ENCODE peak calls at places on chromosomes 2 and 18, in seven cellular contexts. G, I, K, U, L, H and X are unnamed samples.

GRCh38 chr2:40240067-40240466 is 211.8 kb downstream of the SLC8A1 start:
- DNase-seq in G (no peak), I (peak), K (no peak), U (peak), L (peak), H (peak), X (peak)

GRCh38 chr2:190266314-190266713 is 53.3 kb downstream of the HIBCH start:
- DNase-seq in G (no peak), I (no peak), K (no peak), U (no peak), L (no peak), H (no peak), X (no peak)

GRCh38 chr2:170076189-170076588 is 101.8 kb upstream of the MYO3B start:
- DNase-seq in G (no peak), I (no peak), K (no peak), U (no peak), L (no peak), H (no peak), X (no peak)

GRCh38 chr2:239727182-239727775 is 297.9 kb downstream of the NDUFA10 start:
- DNase-seq in G (no peak), I (no peak), K (no peak), U (no peak), L (no peak), H (no peak), X (no peak)

GRCh38 chr2:174551697-174552096 is 45.9 kb downstream of the WIPF1 start:
- DNase-seq in G (no peak), I (no peak), K (no peak), U (no peak), L (no peak), H (no peak), X (no peak)

GRCh38 chr2:239939736-239940483 is 85.2 kb downstream of the NDUFA10 start:
- DNase-seq in G (no peak), I (no peak), K (no peak), U (no peak), L (no peak), H (no peak), X (no peak)

GRCh38 chr18:35289293-35290069 is 548 bp downstream of the ZSCAN30 start:
- DNase-seq in G (peak), I (no peak), K (no peak), U (peak), L (peak), H (no peak), X (peak)

GRCh38 chr18:13584826-13585225 is 141.5 kb downstream of the FAM210A start:
- DNase-seq in G (peak), I (no peak), K (no peak), U (no peak), L (no peak), H (no peak), X (no peak)

GRCh38 chr18:48539406-48540328 is 836 bp downstream of the CTIF start:
- DNase-seq in G (peak), I (peak), K (no peak), U (peak), L (peak), H (peak), X (peak)

GRCh38 chr2:95306306-95306895 is 9.3 kb downstream of the KCNIP3 start:
- DNase-seq in G (no peak), I (no peak), K (no peak), U (no peak), L (no peak), H (no peak), X (no peak)

GRCh38 chr2:78861546-78861945 is 164.0 kb upstream of the REG3G start:
- DNase-seq in G (peak), I (no peak), K (no peak), U (no peak), L (no peak), H (peak), X (peak)

GRCh38 chr2:109446531-109447131 is 167.1 kb downstream of the SEPTIN10 start:
- DNase-seq in G (peak), I (no peak), K (no peak), U (no peak), L (no peak), H (no peak), X (no peak)

GRCh38 chr2:126936219-126936618 is 37.5 kb downstream of the TEX51 start:
- DNase-seq in G (no peak), I (no peak), K (no peak), U (no peak), L (no peak), H (no peak), X (no peak)

GRCh38 chr2:136871424-136871823 is 106.1 kb downstream of the THSD7B start:
- DNase-seq in G (no peak), I (no peak), K (no peak), U (no peak), L (no peak), H (no peak), X (no peak)

GRCh38 chr2:99488587-99488998 is 1.2 kb downstream of the REV1 start:
- DNase-seq in G (peak), I (no peak), K (no peak), U (peak), L (no peak), H (peak), X (peak)

GRCh38 chr18:903703-904102 is 968 bp upstream of the ADCYAP1 start:
- DNase-seq in G (no peak), I (peak), K (no peak), U (peak), L (peak), H (peak), X (peak)

GRCh38 chr2:196500686-196501431 is 138.7 kb upstream of the CCDC150 start:
- DNase-seq in G (no peak), I (no peak), K (no peak), U (peak), L (no peak), H (peak), X (peak)

GRCh38 chr2:168015274-168015953 is 232.0 kb downstream of the STK39 start:
- DNase-seq in G (peak), I (no peak), K (no peak), U (no peak), L (no peak), H (no peak), X (no peak)

GRCh38 chr18:36372902-36373301 is 75.4 kb downstream of the FHOD3 start:
- DNase-seq in G (no peak), I (peak), K (no peak), U (peak), L (no peak), H (no peak), X (peak)

GRCh38 chr2:105409717-105410116 is 10.9 kb upstream of the FHL2 start:
- DNase-seq in G (no peak), I (no peak), K (no peak), U (peak), L (peak), H (no peak), X (peak)

GRCh38 chr2:27707462-27708256 is 44.0 kb downstream of the SLC4A1AP start:
- DNase-seq in G (no peak), I (no peak), K (no peak), U (no peak), L (peak), H (no peak), X (no peak)

GRCh38 chr2:32941944-32942690 is 4.6 kb upstream of the LTBP1 start:
- DNase-seq in G (no peak), I (no peak), K (peak), U (no peak), L (no peak), H (no peak), X (no peak)

GRCh38 chr18:33505798-33506197 is 65.3 kb upstream of the CCDC178 start:
- DNase-seq in G (no peak), I (no peak), K (no peak), U (no peak), L (no peak), H (no peak), X (no peak)

GRCh38 chr2:127398239-127398590 is 10.4 kb upstream of the MAP3K2 start:
- DNase-seq in G (peak), I (peak), K (no peak), U (peak), L (no peak), H (peak), X (peak)

GRCh38 chr18:39057423-39058057 is 1491.9 kb upstream of the CELF4 start:
- DNase-seq in G (no peak), I (no peak), K (no peak), U (peak), L (no peak), H (no peak), X (peak)

GRCh38 chr2:54336977-54337255 is 80.9 kb upstream of the TSPYL6 start:
- DNase-seq in G (no peak), I (no peak), K (no peak), U (no peak), L (no peak), H (no peak), X (no peak)

GRCh38 chr2:32559136-32559535 is 68.7 kb upstream of the TTC27 start:
- DNase-seq in G (no peak), I (no peak), K (no peak), U (peak), L (no peak), H (peak), X (no peak)

GRCh38 chr2:233676046-233676445 is 4.3 kb downstream of the UGT1A9 start:
- DNase-seq in G (no peak), I (peak), K (no peak), U (peak), L (no peak), H (peak), X (no peak)

GRCh38 chr2:30206461-30207430 is 24.6 kb upstream of the LBH start:
- DNase-seq in G (no peak), I (no peak), K (no peak), U (no peak), L (no peak), H (peak), X (no peak)

GRCh38 chr2:27802547-27802946 is 31.0 kb downstream of the MRPL33 start:
- DNase-seq in G (no peak), I (no peak), K (no peak), U (peak), L (no peak), H (no peak), X (no peak)

GRCh38 chr2:110114007-110114591 is 1.5 kb downstream of the MALL start:
- DNase-seq in G (no peak), I (no peak), K (peak), U (peak), L (no peak), H (peak), X (peak)

GRCh38 chr2:60553992-60554648 is 666 bp upstream of the BCL11A start:
- DNase-seq in G (peak), I (no peak), K (no peak), U (peak), L (peak), H (peak), X (peak)

GRCh38 chr2:69225933-69226332 is 161.1 kb downstream of the GFPT1 start:
- DNase-seq in G (no peak), I (peak), K (no peak), U (peak), L (no peak), H (no peak), X (no peak)

GRCh38 chr2:237922641-237923361 is 44.0 kb upstream of the UBE2F start:
- DNase-seq in G (peak), I (no peak), K (no peak), U (no peak), L (no peak), H (no peak), X (peak)
- H3K27ac ChIP-seq in G (no peak), I (no peak), K (peak), U (no peak), L (peak), H (no peak), X (peak)

GRCh38 chr2:66574701-66575624 is 140.0 kb downstream of the MEIS1 start:
- DNase-seq in G (peak), I (peak), K (no peak), U (peak), L (peak), H (peak), X (peak)
- TF ChIP-seq CTCF in G (peak), I (peak), K (peak), U (peak), L (peak), H (peak), X (peak)

GRCh38 chr2:3149441-3150217 is 228.0 kb downstream of the EIPR1 start:
- DNase-seq in G (no peak), I (no peak), K (no peak), U (no peak), L (no peak), H (no peak), X (no peak)
- H3K27ac ChIP-seq in G (no peak), I (no peak), K (no peak), U (no peak), L (no peak), H (no peak), X (no peak)

GRCh38 chr18:76528477-76529432 is 33.7 kb upstream of the ZNF516 start:
- DNase-seq in G (no peak), I (peak), K (no peak), U (peak), L (peak), H (peak), X (peak)
- TF ChIP-seq CTCF in G (no peak), I (peak), K (no peak), U (no peak), L (no peak), H (peak), X (no peak)

GRCh38 chr2:70508711-70509462 is 44.7 kb downstream of the TGFA start:
- DNase-seq in G (no peak), I (no peak), K (no peak), U (no peak), L (no peak), H (no peak), X (no peak)
- H3K27ac ChIP-seq in G (no peak), I (no peak), K (no peak), U (no peak), L (no peak), H (no peak), X (no peak)

DNA sequence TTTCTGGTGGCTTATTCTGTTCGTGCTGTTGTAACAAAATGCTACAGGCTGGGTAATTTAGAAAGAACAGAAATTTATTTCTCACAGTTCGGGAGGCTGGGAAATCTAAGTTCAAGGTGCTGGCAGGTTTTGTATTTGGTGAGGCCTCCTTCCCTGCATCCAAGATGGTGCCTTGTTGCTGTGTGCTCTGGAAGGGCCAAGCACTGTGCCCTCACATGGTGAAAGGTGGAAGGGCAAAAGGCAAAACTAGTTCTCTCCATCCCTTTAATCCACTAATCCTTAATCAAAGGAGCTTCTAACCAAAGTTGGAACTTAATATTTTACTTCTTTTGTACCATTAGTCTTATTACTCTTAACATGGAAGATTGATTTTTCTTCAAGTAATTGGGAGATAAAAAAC is 7.4 kb downstream of the MRPL19 start:
- DNase-seq in G (no peak), I (no peak), K (no peak), U (no peak), L (no peak), H (no peak), X (no peak)
- TF ChIP-seq CTCF in G (no peak), I (peak), K (no peak), U (no peak), L (no peak), H (no peak), X (no peak)

DNA sequence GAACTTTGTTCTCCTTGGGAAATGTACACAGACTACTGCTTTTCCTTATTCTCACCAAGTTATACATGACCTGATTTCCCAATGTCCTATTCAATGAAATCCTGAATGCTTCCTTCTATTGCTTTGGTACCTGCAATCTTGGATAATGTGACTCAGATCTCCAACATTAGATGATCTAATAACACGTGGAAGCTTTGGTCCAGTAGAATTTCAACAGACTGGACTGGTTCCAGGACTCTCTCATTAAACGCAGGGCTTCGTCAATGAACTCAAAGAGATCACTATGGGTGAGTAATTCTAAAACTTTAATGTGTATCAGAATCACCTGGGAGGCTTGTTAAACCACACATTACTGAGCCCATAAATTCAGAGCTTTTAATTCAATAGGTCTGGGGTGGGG is 413.6 kb upstream of the KCNH7 start:
- DNase-seq in G (no peak), I (no peak), K (no peak), U (no peak), L (no peak), H (no peak), X (peak)
- H3K27ac ChIP-seq in G (no peak), I (no peak), K (no peak), U (no peak), L (no peak), H (no peak), X (no peak)

GRCh38 chr18:5456577-5457466 is 87.0 kb downstream of the EPB41L3 start:
- DNase-seq in G (peak), I (peak), K (no peak), U (peak), L (no peak), H (peak), X (no peak)
- TF ChIP-seq CTCF in G (peak), I (peak), K (no peak), U (no peak), L (no peak), H (peak), X (no peak)

DNA sequence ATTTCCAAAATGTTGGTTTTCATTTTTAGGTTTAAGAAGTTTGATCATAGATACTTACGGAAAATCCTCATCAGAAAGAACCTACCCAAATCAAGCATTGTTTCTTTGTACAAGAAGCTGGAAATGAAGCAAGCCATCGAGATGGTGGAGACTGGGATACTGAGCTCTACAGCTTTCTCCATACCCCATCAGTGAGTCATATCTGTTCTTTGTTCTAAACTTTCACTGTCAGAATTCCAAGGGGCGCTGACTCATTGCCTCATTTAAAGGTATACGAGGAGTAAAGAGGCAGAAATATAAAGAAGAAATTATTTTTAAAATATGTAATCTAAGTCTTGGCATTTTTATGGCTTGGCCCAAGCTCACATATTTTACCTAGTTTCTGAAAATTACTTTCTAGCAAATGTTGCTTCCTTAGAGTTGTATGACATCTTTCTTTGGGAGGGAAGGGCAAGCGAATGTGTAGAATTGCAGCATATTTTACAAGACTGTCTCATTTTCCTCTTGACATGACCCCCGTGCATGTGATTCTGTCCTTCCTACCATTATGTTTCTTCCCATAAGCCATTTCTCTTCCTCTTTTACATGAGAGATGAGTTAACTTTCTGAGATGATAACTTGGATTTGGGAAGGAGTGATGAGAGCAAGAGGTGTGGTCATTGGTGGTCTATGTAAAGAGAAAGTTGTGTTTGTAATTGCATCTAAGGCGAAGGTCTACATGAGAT is 41.2 kb downstream of the SLC9A4 start:
- DNase-seq in G (no peak), I (peak), K (no peak), U (peak), L (no peak), H (peak), X (peak)
- H3K27ac ChIP-seq in G (peak), I (peak), K (no peak), U (no peak), L (no peak), H (no peak), X (no peak)